ENCODE peak calls at places on chromosomes 7 and 10, in four cellular contexts. T is right lobe of liver, A is Right ventricle myocardium superior, X is gastroesophageal sphincter. G is an unnamed sample.

GRCh38 chr10:68423522-68423921 is 16.4 kb upstream of the RUFY2 start:
- ATAC-seq in T (no peak), A (no peak), X (no peak), G (no peak)

GRCh38 chr10:104246981-104247380 is 7.7 kb upstream of the GSTO1 start:
- ATAC-seq in T (peak), A (peak), X (peak), G (no peak)

GRCh38 chr10:23051855-23052309 is 43.5 kb upstream of the MSRB2 start:
- ATAC-seq in T (no peak), A (peak), X (no peak), G (no peak)

GRCh38 chr7:105935250-105935649 is 27.8 kb upstream of the CDHR3 start:
- ATAC-seq in T (peak), A (peak), X (no peak), G (no peak)

GRCh38 chr7:128362670-128363069 is 1.2 kb upstream of the PRRT4 start:
- ATAC-seq in T (no peak), A (no peak), X (no peak), G (no peak)

GRCh38 chr10:12777840-12778585 is 223.5 kb downstream of the CCDC3 start:
- ATAC-seq in T (no peak), A (peak), X (no peak), G (no peak)

GRCh38 chr7:106813705-106814305 is 51.3 kb upstream of the PIK3CG start:
- ATAC-seq in T (no peak), A (no peak), X (no peak), G (no peak)

GRCh38 chr7:36851382-36851781 is 127.1 kb upstream of the AOAH start:
- ATAC-seq in T (no peak), A (no peak), X (no peak), G (no peak)

GRCh38 chr7:111647881-111648280 is 85.6 kb upstream of the IMMP2L start:
- ATAC-seq in T (no peak), A (no peak), X (no peak), G (no peak)

GRCh38 chr10:129467346-129468119 is 492 bp downstream of the MGMT start:
- ATAC-seq in T (peak), A (peak), X (no peak), G (no peak)

GRCh38 chr10:59098387-59098786 is 78.1 kb upstream of the PHYHIPL start:
- ATAC-seq in T (no peak), A (peak), X (peak), G (no peak)

GRCh38 chr10:43419997-43420368 is 11.0 kb upstream of the HNRNPF start:
- ATAC-seq in T (no peak), A (peak), X (no peak), G (no peak)

GRCh38 chr10:35259769-35260397 is 76.4 kb upstream of the CCNY start:
- ATAC-seq in T (peak), A (no peak), X (no peak), G (no peak)